ENCODE peak calls at places on chromosomes 1 and 21, in seven cellular contexts. P, W, T, Y, J, K and L are unnamed samples.

GRCh38 chr1:56374026-56374974 is 205.1 kb downstream of the PLPP3 start:
- DNase-seq in W (peak; percentile 57), P (no peak), T (peak; percentile 30), K (no peak), Y (no peak), J (no peak), L (no peak)

GRCh38 chr1:77732090-77732489 is 27.6 kb downstream of the USP33 start:
- DNase-seq in T (no peak), P (no peak), Y (no peak), W (no peak), K (no peak), J (no peak), L (no peak)

GRCh38 chr1:46619656-46620055 is 3.0 kb upstream of the MOB3C start:
- DNase-seq in W (no peak), K (no peak), T (no peak), P (no peak), Y (no peak), J (no peak), L (no peak)

GRCh38 chr1:168803696-168804510 is 74.9 kb upstream of the DPT start:
- DNase-seq in J (no peak), K (peak; percentile 31), P (no peak), W (peak; percentile 3), Y (no peak), T (no peak), L (no peak)

GRCh38 chr1:52551476-52552235 is 1.2 kb downstream of the TUT4 start:
- DNase-seq in J (peak; percentile 56), K (no peak), Y (peak; percentile 39), W (peak; percentile 57), P (no peak), T (peak; percentile 71), L (no peak)

GRCh38 chr1:154966111-154966510 is 4.4 kb downstream of the SHC1 start:
- DNase-seq in W (no peak), K (no peak), Y (no peak), P (no peak), T (no peak), J (no peak), L (no peak)

GRCh38 chr1:212512731-212513559 is 80.2 kb downstream of the NENF start:
- DNase-seq in J (no peak), T (no peak), P (peak; percentile 82), Y (no peak), W (peak; percentile 86), K (no peak), L (no peak)

GRCh38 chr1:23824711-23825075 is 536 bp downstream of the HMGCL start:
- DNase-seq in K (no peak), W (no peak), P (no peak), J (no peak), T (no peak), Y (no peak), L (no peak)

GRCh38 chr1:67646145-67647035 is 38.6 kb upstream of the GADD45A start:
- DNase-seq in K (no peak), T (peak; percentile 26), P (peak; percentile 61), J (no peak), W (peak; percentile 51), Y (no peak), L (no peak)

GRCh38 chr1:64263335-64263734 is 59.9 kb downstream of the UBE2U start:
- DNase-seq in J (no peak), P (no peak), W (no peak), T (no peak), Y (no peak), K (no peak), L (no peak)

GRCh38 chr1:19258353-19258752 is 6.7 kb downstream of the MRTO4 start:
- DNase-seq in W (no peak), K (no peak), Y (no peak), T (no peak), P (no peak), J (no peak), L (no peak)

GRCh38 chr1:153937331-153937730 is 9.2 kb downstream of the DENND4B start:
- DNase-seq in W (no peak), J (no peak), K (no peak), Y (no peak), P (no peak), T (no peak), L (no peak)

GRCh38 chr1:207112907-207113306 is 8.9 kb downstream of the C4BPA start:
- DNase-seq in J (no peak), T (no peak), W (no peak), Y (no peak), K (no peak), P (no peak), L (no peak)

GRCh38 chr1:14945132-14946010 is 208.2 kb upstream of the TMEM51 start:
- DNase-seq in J (no peak), P (peak; percentile 81), T (peak; percentile 89), W (peak; percentile 89), K (no peak), Y (no peak), L (no peak)

GRCh38 chr1:58870298-58870676 is 86.4 kb upstream of the JUN start:
- DNase-seq in T (no peak), K (no peak), Y (no peak), P (peak; percentile 52), J (no peak), W (peak; percentile 65), L (no peak)

GRCh38 chr1:93585059-93585966 is 96.3 kb downstream of the BCAR3 start:
- DNase-seq in T (no peak), J (no peak), K (no peak), W (no peak), Y (no peak), P (no peak), L (no peak)

GRCh38 chr1:224929335-224930237 is at the start of gene DNAH14:
- DNase-seq in W (peak; percentile 82), K (peak; percentile 88), J (no peak), P (peak; percentile 41), T (peak; percentile 83), Y (no peak), L (no peak)

GRCh38 chr1:1437904-1438376 is 2.5 kb downstream of the VWA1 start:
- DNase-seq in J (no peak), Y (no peak), P (no peak), T (no peak), W (no peak), K (no peak), L (no peak)

GRCh38 chr21:32143222-32143939 is 135.5 kb downstream of the MIS18A start:
- DNase-seq in J (no peak), Y (no peak), W (peak; percentile 4), K (peak; percentile 43), P (peak; percentile 26), T (peak; percentile 16), L (no peak)

GRCh38 chr1:59384443-59384842 is 87.5 kb downstream of the FGGY start:
- DNase-seq in T (no peak), Y (no peak), J (no peak), P (no peak), W (no peak), K (no peak), L (no peak)

GRCh38 chr1:113761937-113762336 is 2.7 kb upstream of the PHTF1 start:
- DNase-seq in K (no peak), W (no peak), Y (no peak), P (no peak), T (no peak), J (no peak), L (no peak)

GRCh38 chr1:164824542-164824941 is 265.6 kb downstream of the PBX1 start:
- DNase-seq in P (no peak), T (no peak), K (no peak), J (no peak), W (no peak), Y (no peak), L (no peak)

GRCh38 chr1:164821648-164822047 is 262.7 kb downstream of the PBX1 start:
- DNase-seq in T (no peak), J (no peak), W (no peak), K (no peak), P (no peak), Y (no peak), L (no peak)

DNA sequence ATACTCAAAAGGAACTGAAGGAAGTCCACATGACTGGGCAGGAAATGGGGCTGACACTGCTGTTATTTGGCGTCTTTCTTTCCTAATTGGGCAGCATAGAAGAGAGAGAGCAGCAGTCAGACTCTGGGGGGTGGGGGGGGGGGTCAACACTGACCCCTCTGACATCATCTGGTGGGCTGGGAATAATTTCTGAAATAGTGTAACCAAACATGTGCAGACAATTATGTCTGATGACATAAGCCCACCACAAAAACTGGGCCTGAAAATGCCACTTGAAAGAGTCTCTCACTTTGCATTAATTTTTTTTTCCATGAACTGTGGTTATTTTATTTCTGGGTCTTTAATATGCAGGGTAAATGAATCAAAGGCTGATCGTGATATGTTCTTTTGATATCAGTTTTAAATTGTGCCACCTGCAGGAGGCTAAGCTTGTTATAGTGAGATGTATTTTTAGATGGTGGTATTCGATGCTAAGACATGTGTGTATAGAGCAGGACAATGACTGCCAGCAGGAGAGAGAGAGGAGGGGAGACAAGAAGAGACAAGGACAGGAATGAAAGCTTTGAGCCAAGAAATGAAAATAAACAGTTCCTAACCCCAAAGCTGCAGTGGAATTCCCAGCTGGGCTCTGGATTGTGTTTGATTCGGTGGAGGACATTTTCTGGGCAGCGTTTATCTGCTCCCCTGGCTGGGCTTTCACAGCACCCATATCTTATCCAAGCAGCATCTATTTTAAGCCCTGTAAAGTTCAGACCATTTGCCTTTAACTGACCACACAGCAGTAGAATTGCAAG is 264.7 kb downstream of the PBX1 start:
- DNase-seq in T (peak; percentile 81), Y (no peak), P (peak; percentile 77), W (peak; percentile 88), K (no peak), J (no peak), L (no peak)
- TF ChIP-seq CTCF in T (no peak), Y (no peak), P (peak; percentile 17), W (peak; percentile 6), K (no peak), J (no peak), L (no peak)

DNA sequence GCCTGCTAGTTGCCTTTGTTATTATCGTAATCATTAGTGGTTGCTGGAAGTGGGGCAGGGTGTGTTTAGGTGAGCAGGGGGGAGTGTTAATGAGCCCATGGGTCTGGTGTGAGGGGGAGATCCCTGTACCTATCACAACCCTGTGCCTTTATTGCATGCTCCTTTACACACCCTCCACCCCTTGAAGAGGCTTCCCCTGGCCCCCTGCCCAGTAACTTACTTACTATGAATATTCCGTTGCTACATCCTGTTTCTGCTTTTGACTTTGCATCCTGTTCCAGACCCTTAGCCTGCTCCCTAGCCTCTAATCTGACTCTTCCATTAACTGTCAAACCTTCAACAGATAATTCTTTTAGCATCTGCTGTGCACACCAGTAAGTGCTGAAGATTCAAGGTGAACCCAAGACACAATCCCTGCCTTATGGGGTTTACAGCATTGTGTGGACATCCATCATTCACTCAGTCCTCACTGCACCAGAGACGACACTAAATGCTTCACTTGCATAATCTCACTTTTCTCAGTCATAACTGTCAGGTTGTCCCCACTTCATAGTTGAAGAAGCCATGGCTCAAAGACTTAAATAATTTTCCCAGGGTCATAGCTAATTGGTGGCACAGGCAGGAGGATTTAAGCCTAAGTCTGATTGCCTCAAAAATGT is 47.9 kb downstream of the CDC7 start:
- DNase-seq in K (no peak), Y (no peak), J (peak; percentile 65), W (no peak), T (no peak), P (no peak), L (no peak)
- TF ChIP-seq CTCF in K (no peak), Y (no peak), J (no peak), W (no peak), T (no peak), P (no peak), L (no peak)

GRCh38 chr1:211258310-211258755 is 833 bp upstream of the RCOR3 start:
- DNase-seq in W (peak; percentile 70), T (peak; percentile 82), K (peak; percentile 74), J (peak; percentile 74), P (peak; percentile 73), Y (peak; percentile 50), L (peak; percentile 16)
- TF ChIP-seq CTCF in W (no peak), T (no peak), K (no peak), J (no peak), P (no peak), Y (no peak), L (no peak)

GRCh38 chr21:23152130-23152529 is 2153.9 kb downstream of the NCAM2 start:
- DNase-seq in K (no peak), P (no peak), W (no peak), T (no peak), Y (no peak), J (no peak), L (no peak)
- TF ChIP-seq CTCF in K (no peak), P (no peak), W (no peak), T (no peak), Y (no peak), J (no peak), L (no peak)